ENCODE peak calls at places on chromosome 11, in six cellular contexts. P is gastrocnemius medialis, L is HCT116, F is testis, S is right lobe of liver, H is spleen. U is an unnamed sample.
A peak's percentile ranks its signal among the peaks of the same experiment; 100 is the strongest.

GRCh38 chr11:4559527-4560440 is 14.8 kb downstream of the OR52M1 start:
- DNase-seq in P (no peak), L (no peak), F (no peak), S (no peak), H (no peak), U (no peak)

GRCh38 chr11:46521947-46522681 is 71.7 kb downstream of the AMBRA1 start:
- DNase-seq in P (no peak), L (no peak), F (no peak), S (no peak), H (no peak), U (no peak)

GRCh38 chr11:125073616-125074483 is 10.7 kb downstream of the SLC37A2 start:
- DNase-seq in P (no peak), L (no peak), F (no peak), S (no peak), H (peak; percentile 76), U (no peak)

GRCh38 chr11:68542617-68543016 is 82.1 kb downstream of the PPP6R3 start:
- DNase-seq in P (no peak), L (no peak), F (no peak), S (no peak), H (no peak), U (no peak)

GRCh38 chr11:33479216-33479615 is 221.4 kb downstream of the C11orf91 start:
- DNase-seq in P (no peak), L (no peak), F (no peak), S (no peak), H (no peak), U (no peak)

GRCh38 chr11:113247231-113247630 is 67.2 kb upstream of the TTC12 start:
- DNase-seq in P (no peak), L (no peak), F (no peak), S (no peak), H (no peak), U (no peak)

GRCh38 chr11:102230186-102230585 is 87.1 kb upstream of the BIRC3 start:
- DNase-seq in P (no peak), L (no peak), F (no peak), S (no peak), H (no peak), U (no peak)

GRCh38 chr11:7596975-7597391 is 76.3 kb downstream of the CYB5R2 start:
- DNase-seq in P (no peak), L (no peak), F (no peak), S (no peak), H (no peak), U (no peak)

GRCh38 chr11:60984616-60985015 is 13.1 kb downstream of the CD6 start:
- DNase-seq in P (no peak), L (no peak), F (no peak), S (no peak), H (no peak), U (no peak)

GRCh38 chr11:117595440-117595839 is 201.6 kb downstream of the DSCAML1 start:
- DNase-seq in P (no peak), L (peak; percentile 7), F (no peak), S (no peak), H (no peak), U (no peak)

GRCh38 chr11:12864316-12865156 is 144.6 kb upstream of the RASSF10 start:
- DNase-seq in P (no peak), L (no peak), F (no peak), S (no peak), H (no peak), U (no peak)

GRCh38 chr11:28107331-28107725 is 628 bp downstream of the KIF18A start:
- DNase-seq in P (no peak), L (no peak), F (no peak), S (no peak), H (no peak), U (no peak)

GRCh38 chr11:12110714-12111481 is 508 bp downstream of the MICAL2 start:
- DNase-seq in P (no peak), L (no peak), F (peak; percentile 46), S (peak; percentile 58), H (peak; percentile 86), U (no peak)

GRCh38 chr11:8822476-8822875 is 88.5 kb upstream of the AKIP1 start:
- DNase-seq in P (no peak), L (no peak), F (no peak), S (no peak), H (no peak), U (no peak)

GRCh38 chr11:69520186-69520585 is 38.7 kb downstream of the LINC01488 start:
- DNase-seq in P (no peak), L (no peak), F (no peak), S (peak; percentile 0), H (no peak), U (no peak)

GRCh38 chr11:31986201-31986889 is 104.5 kb upstream of the RCN1 start:
- DNase-seq in P (no peak), L (no peak), F (no peak), S (no peak), H (no peak), U (no peak)

GRCh38 chr11:3161720-3162409 is 3.2 kb downstream of the OSBPL5 start:
- DNase-seq in P (no peak), L (no peak), F (no peak), S (peak; percentile 5), H (peak; percentile 58), U (no peak)

GRCh38 chr11:6587360-6587953 is 16.0 kb downstream of the RRP8 start:
- DNase-seq in P (no peak), L (no peak), F (no peak), S (peak; percentile 52), H (no peak), U (no peak)

GRCh38 chr11:86234831-86235461 is 9.6 kb upstream of the EED start:
- DNase-seq in P (no peak), L (no peak), F (no peak), S (no peak), H (no peak), U (no peak)

GRCh38 chr11:126156814-126157213 is 54.6 kb downstream of the RPUSD4 start:
- DNase-seq in P (no peak), L (no peak), F (no peak), S (no peak), H (no peak), U (no peak)

GRCh38 chr11:111663820-111664219 is 61.6 kb downstream of the SIK2 start:
- DNase-seq in P (no peak), L (no peak), F (peak; percentile 57), S (peak; percentile 44), H (no peak), U (no peak)

GRCh38 chr11:6572215-6572614 is 31.2 kb downstream of the RRP8 start:
- DNase-seq in P (no peak), L (no peak), F (no peak), S (no peak), H (no peak), U (no peak)

GRCh38 chr11:128872094-128872493 is 5.0 kb upstream of the KCNJ1 start:
- DNase-seq in P (no peak), L (no peak), F (no peak), S (no peak), H (no peak), U (no peak)

DNA sequence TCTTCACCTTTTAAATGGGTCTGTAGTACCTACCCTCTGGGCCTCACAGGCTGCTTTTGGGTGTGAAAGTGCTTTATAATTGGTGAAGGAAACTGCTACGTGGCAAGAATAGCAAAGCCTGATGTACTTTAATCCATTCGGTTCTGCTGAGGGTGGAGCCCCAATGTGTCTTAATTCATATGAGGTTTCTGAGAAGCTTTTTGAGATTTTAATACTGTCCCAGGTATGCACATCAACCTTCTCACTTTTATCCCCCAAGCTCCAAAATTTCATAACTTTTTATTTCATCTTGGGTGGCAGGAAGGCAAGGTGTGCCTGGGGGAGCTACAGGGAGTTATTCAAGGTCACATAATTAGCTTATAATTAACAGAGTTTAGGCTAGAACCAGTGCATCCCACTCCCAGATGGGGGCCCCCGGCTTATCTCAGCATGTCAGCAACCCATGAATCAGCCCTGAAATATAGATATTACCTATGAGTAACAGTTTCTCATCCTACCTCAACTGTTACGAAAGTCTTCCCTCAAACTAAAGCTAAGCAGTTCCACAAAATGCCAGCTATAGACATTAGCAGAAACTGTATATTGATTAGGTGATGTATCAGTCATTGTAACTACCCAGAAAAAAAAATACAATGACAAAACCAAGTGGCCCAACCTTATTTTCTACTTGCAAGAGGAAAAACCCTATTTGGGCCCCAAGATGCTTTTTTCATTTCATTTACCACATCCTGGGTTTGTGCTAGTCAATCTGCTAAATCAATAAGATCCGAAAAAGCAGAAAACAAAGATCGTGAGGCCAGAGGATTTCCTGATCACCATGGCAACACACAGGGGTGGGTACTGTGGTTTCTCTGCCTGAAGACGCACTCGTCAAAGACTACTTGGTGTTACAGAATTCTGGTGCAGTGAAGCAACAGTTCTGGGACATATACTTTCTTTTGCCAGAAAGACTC is 26.7 kb downstream of the CD44 start:
- DNase-seq in P (no peak), L (no peak), F (peak; percentile 33), S (no peak), H (peak; percentile 84), U (no peak)
- H3K4me3 ChIP-seq in P (no peak overlapping the region), L (peak overlapping the region; percentile 2), F (no peak overlapping the region), S (no peak overlapping the region), H (peak overlapping the region; percentile 6), U (no peak overlapping the region)

GRCh38 chr11:65917077-65917433 is 1.8 kb downstream of the C11orf68 start:
- DNase-seq in P (no peak), L (no peak), F (no peak), S (no peak), H (no peak), U (no peak)
- TF ChIP-seq POLR2A in P (no peak), L (no peak), F (no peak), S (no peak), H (no peak), U (no peak)

GRCh38 chr11:95898782-95899181 is 25.1 kb downstream of the MTMR2 start:
- DNase-seq in P (no peak), L (no peak), F (no peak), S (no peak), H (no peak), U (no peak)
- H3K4me1 ChIP-seq in P (peaks cover 11% of the 10 kb centered on the region), L (no peaks in the 10 kb centered on the region), F (no peaks in the 10 kb centered on the region), S (no peaks in the 10 kb centered on the region), H (peaks cover 2% of the 10 kb centered on the region), U (no peaks in the 10 kb centered on the region)

DNA sequence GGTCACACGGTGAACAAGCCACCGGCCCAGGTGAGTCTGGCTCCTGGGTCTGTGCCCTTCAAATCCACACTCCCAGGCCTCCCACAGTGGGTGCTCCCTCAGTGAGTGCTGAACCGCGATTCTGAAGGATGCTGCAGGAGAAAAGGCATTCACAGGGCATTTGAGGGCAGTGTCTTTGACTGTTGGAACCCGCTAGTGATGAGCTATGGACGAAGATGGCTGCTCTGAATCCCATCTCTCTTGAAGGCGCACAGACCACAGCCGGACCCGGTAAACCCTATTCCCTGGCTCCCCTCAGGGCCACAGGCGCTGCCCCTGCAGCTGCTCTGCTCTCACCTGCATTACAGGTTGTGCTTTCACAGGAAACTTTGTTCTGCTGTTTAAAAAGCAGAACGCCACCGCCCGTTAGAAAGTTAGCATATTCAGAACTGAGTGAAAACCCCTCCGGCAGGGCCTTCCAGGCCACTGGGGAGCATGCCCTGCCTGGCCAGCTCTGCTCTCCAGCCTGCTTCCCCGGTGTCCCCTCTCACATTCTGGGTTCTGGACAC is 3.2 kb downstream of the LRRC32 start:
- DNase-seq in P (no peak), L (no peak), F (no peak), S (no peak), H (peak; percentile 64), U (no peak)
- H3K4me3 ChIP-seq in P (peak overlapping the region; percentile 59), L (no peak overlapping the region), F (no peak overlapping the region), S (peak overlapping the region; percentile 29), H (peak overlapping the region; percentile 54), U (peak overlapping the region; percentile 45)

GRCh38 chr11:71252434-71252781 is at the start of gene SHANK2:
- DNase-seq in P (no peak), L (no peak), F (no peak), S (peak; percentile 50), H (no peak), U (no peak)
- TF ChIP-seq POLR2A in P (no peak), L (no peak), F (no peak), S (peak; percentile 9), H (no peak), U (no peak)